ENCODE peak calls at places on chromosomes 6 and 20, in seven cellular contexts. G is NB4, Q is Peyer's patch, S is H54, D is breast epithelium, C is heart left ventricle, B is IMR-90. E is an unnamed sample.

GRCh38 chr6:83514877-83515466 is 2.6 kb downstream of the PRSS35 start:
- DNase-seq in S (peak), Q (no peak), D (no peak), G (peak), B (peak), C (no peak), E (no peak)

GRCh38 chr6:35370799-35371493 is 28.6 kb downstream of the PPARD start:
- DNase-seq in G (peak), S (no peak), D (no peak), B (peak), Q (no peak), C (peak), E (peak)

GRCh38 chr20:38291582-38291918 is 12.4 kb upstream of the BPI start:
- DNase-seq in B (no peak), S (no peak), C (no peak), Q (no peak), D (no peak), G (no peak), E (no peak)

GRCh38 chr6:10681795-10682194 is 12.6 kb downstream of the C6orf52 start:
- DNase-seq in S (no peak), Q (no peak), C (no peak), G (no peak), D (no peak), B (no peak), E (no peak)

GRCh38 chr6:39561536-39562266 is 163.5 kb downstream of the KIF6 start:
- DNase-seq in G (no peak), Q (no peak), D (no peak), B (no peak), C (no peak), S (no peak), E (no peak)

GRCh38 chr6:109226353-109226752 is 131.0 kb downstream of the CEP57L1 start:
- DNase-seq in Q (no peak), D (no peak), B (no peak), C (no peak), S (no peak), G (no peak), E (no peak)

GRCh38 chr6:140979642-140980091 is 1153.1 kb upstream of the GJE1 start:
- DNase-seq in C (peak), S (no peak), G (no peak), B (peak), D (peak), Q (no peak), E (peak)

GRCh38 chr6:166633732-166634535 is 6.9 kb upstream of the RPS6KA2 start:
- DNase-seq in C (peak), S (no peak), B (peak), Q (no peak), G (peak), D (no peak), E (no peak)

GRCh38 chr6:21588812-21589811 is 4.4 kb upstream of the SOX4 start:
- DNase-seq in S (peak), D (peak), B (peak), Q (peak), C (peak), G (peak), E (peak)

GRCh38 chr6:12516070-12516469 is 200.5 kb upstream of the PHACTR1 start:
- DNase-seq in Q (no peak), C (no peak), S (peak), D (no peak), G (no peak), B (no peak), E (no peak)

GRCh38 chr6:110949679-110950285 is 8.7 kb upstream of the GTF3C6 start:
- DNase-seq in D (no peak), Q (no peak), S (no peak), B (peak), G (peak), C (no peak), E (no peak)

GRCh38 chr6:158072083-158072721 is 90.5 kb downstream of the SYNJ2 start:
- DNase-seq in Q (peak), B (peak), C (peak), S (no peak), G (peak), D (no peak), E (peak)

GRCh38 chr20:60331688-60332300 is 373.6 kb downstream of the CDH26 start:
- DNase-seq in S (no peak), B (no peak), D (no peak), Q (no peak), C (no peak), G (no peak), E (no peak)

GRCh38 chr20:1943267-1944002 is 48.2 kb downstream of the SIRPA start:
- DNase-seq in Q (no peak), D (no peak), C (peak), S (no peak), G (no peak), B (no peak), E (no peak)

GRCh38 chr20:36573103-36573797 is at the start of gene TGIF2:
- DNase-seq in Q (peak), B (peak), S (peak), C (peak), G (peak), D (peak), E (peak)
- TF ChIP-seq POLR2A in Q (no peak), B (peak), S (peak), C (no peak), G (peak), D (no peak), E (peak)

GRCh38 chr6:149082320-149082719 is 235.2 kb upstream of the TAB2 start:
- DNase-seq in D (peak), G (peak), C (peak), S (no peak), B (peak), Q (peak), E (no peak)
- TF ChIP-seq POLR2A in D (no peak), G (no peak), C (no peak), S (no peak), B (no peak), Q (no peak), E (no peak)

GRCh38 chr6:150325093-150325772 is 43.6 kb upstream of the IYD start:
- DNase-seq in C (no peak), G (no peak), B (no peak), S (no peak), Q (no peak), D (no peak), E (no peak)
- TF ChIP-seq POLR2A in C (no peak), G (no peak), B (no peak), S (no peak), Q (no peak), D (no peak), E (no peak)

DNA sequence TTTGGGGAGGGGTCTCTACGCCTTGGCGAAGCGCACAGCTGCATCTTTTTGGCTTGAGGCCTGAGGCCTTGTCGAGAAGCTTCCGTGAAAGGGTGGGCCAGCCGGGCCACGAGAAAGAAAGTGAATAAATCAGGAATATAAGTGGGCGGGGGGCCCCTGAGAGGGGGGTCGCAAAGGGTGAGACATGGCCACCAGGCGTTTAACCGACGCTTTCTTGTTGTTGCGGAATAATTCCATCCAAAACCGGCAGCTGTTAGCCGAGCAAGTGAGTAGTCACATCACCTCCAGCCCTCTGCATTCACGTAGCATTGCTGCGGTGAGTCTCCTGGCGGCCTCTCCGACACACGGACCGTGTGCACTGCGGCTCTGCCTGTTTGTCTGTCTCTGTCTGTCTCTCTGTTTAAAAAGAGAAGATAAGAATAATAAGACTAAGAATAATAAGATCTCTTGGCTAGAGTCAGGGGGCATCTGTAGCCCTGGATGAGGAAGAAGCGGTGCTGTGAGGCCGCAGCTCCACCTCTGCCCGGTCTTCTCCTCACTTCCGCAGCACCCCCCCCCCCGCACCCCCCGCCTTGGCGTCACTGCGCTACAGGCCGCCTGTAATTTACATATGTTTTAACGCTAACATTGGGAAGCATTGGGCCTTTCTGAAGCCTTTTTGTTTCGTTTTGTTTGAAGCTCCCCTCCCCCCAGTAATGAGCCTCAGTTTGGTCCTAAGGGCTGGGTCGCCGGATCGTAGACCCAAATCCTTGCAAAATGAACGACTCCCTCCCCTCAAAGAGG is 931 bp downstream of the STX16 start:
- DNase-seq in D (peak), C (peak), S (peak), B (peak), G (peak), Q (peak), E (peak)
- TF ChIP-seq POLR2A in D (no peak), C (no peak), S (peak), B (no peak), G (peak), Q (peak), E (peak)

DNA sequence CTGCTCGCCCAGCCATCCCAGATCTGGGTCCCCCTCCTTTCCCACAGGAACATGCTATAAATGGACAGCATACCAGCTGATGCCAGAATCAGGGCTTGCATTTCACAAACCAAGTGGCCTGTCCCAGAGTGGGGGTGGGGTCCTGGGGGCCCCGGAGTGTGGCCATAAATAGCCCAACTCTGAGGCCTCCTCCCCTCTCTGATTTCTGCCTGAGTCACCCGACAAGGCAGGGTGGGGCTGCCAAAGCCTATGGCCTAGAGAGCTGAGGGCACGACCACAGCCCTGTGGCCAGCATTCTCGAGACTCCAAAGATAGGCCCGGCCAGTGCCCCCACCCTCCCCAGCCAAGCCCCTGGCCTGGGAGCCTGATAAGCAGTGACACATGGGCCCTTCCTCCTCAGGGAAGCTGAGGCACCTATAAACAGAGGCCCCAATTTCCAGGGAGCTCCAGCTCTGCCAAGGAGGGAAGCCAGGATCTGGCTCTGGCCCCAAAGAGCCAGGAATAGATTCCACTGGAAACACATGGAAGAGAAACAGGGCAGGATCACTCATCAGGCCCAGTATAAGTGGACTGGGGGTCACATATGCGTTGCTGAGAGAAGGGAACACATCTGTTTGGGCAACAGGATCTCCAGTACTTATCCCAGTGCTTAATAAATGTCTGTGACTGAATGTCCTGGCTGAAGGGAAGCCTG is 20.3 kb downstream of the SNTA1 start:
- DNase-seq in B (peak), S (peak), C (peak), D (no peak), G (peak), Q (no peak), E (no peak)
- TF ChIP-seq POLR2A in B (no peak), S (peak), C (no peak), D (no peak), G (no peak), Q (no peak), E (no peak)

E was measured in upper lobe of left lung.